ENCODE peak calls at places on chromosomes 16 and 17, in six cellular contexts. G is Caco-2; J is tibial nerve; P is fibroblast of lung; M is CD8-positive, alpha-beta T cell; O is thoracic aorta. C is an unnamed sample.

GRCh38 chr16:81401035-81401950 is 43.3 kb upstream of the CMIP start:
- DNase-seq in G (no peak), J (no peak), O (no peak), M (no peak), P (peak; percentile 11), C (peak; percentile 43)

GRCh38 chr16:51095890-51096626 is 55.0 kb downstream of the SALL1 start:
- DNase-seq in J (no peak), G (no peak), P (no peak), M (no peak), O (no peak), C (no peak)

GRCh38 chr16:2799852-2800226 is 1.6 kb downstream of the PRSS41 start:
- DNase-seq in P (no peak), J (no peak), G (peak; percentile 91), O (no peak), M (no peak), C (no peak)

GRCh38 chr17:48100160-48100559 is 1.1 kb downstream of the CBX1 start:
- DNase-seq in G (no peak), P (no peak), J (no peak), O (no peak), M (no peak), C (no peak)

GRCh38 chr17:75404739-75405364 is 626 bp downstream of the GRB2 start:
- DNase-seq in P (no peak), G (peak; percentile 56), O (no peak), M (peak; percentile 53), J (no peak), C (peak; percentile 53)

GRCh38 chr17:78425429-78425828 is 47.0 kb downstream of the PGS1 start:
- DNase-seq in O (no peak), J (no peak), G (no peak), P (no peak), M (no peak), C (no peak)

GRCh38 chr16:12305081-12305596 is 328.6 kb downstream of the SNX29 start:
- DNase-seq in G (no peak), M (no peak), P (no peak), J (no peak), O (no peak), C (no peak)

GRCh38 chr16:69662901-69663300 is 63.5 kb downstream of the NQO1 start:
- DNase-seq in M (no peak), P (no peak), G (no peak), J (no peak), O (no peak), C (no peak)

GRCh38 chr17:33874617-33875060 is 380.4 kb upstream of the CCL2 start:
- DNase-seq in J (no peak), G (no peak), P (no peak), M (no peak), O (no peak), C (peak; percentile 37)

GRCh38 chr16:25089346-25089745 is 22.2 kb upstream of the LCMT1 start:
- DNase-seq in J (no peak), O (no peak), M (no peak), G (peak; percentile 81), P (no peak), C (no peak)

GRCh38 chr16:3431779-3432219 is 11.5 kb downstream of the ZNF597 start:
- DNase-seq in M (peak; percentile 61), G (no peak), P (peak; percentile 52), O (no peak), J (no peak), C (peak; percentile 88)

GRCh38 chr16:1169285-1170075 is 16.6 kb downstream of the CACNA1H start:
- DNase-seq in O (no peak), J (no peak), M (no peak), P (no peak), G (no peak), C (no peak)

GRCh38 chr17:80890551-80890930 is 101.1 kb upstream of the CHMP6 start:
- DNase-seq in G (no peak), O (no peak), M (no peak), P (no peak), J (no peak), C (no peak)

GRCh38 chr16:31130899-31131298 is 4.6 kb downstream of the PRSS8 start:
- DNase-seq in P (no peak), G (peak; percentile 94), J (no peak), O (no peak), M (no peak), C (no peak)

GRCh38 chr17:47778184-47778635 is 43.4 kb downstream of the OSBPL7 start:
- DNase-seq in G (peak; percentile 33), P (no peak), M (no peak), O (no peak), J (no peak), C (no peak)

GRCh38 chr17:33680479-33680878 is 387.4 kb upstream of the ASIC2 start:
- DNase-seq in G (no peak), M (no peak), O (no peak), J (no peak), P (no peak), C (no peak)

GRCh38 chr16:66569827-66570405 is 3.7 kb downstream of the CMTM1 start:
- DNase-seq in G (no peak), J (no peak), O (no peak), M (no peak), P (peak; percentile 74), C (no peak)

GRCh38 chr17:6712854-6713129 is 377 bp downstream of the SLC13A5 start:
- DNase-seq in J (no peak), M (no peak), O (no peak), P (no peak), G (no peak), C (no peak)

GRCh38 chr17:57601328-57601727 is 143.8 kb downstream of the CCDC182 start:
- DNase-seq in G (peak; percentile 24), J (no peak), O (no peak), M (peak; percentile 37), P (no peak), C (no peak)

GRCh38 chr17:10034719-10035475 is 129.8 kb upstream of the RCVRN start:
- DNase-seq in M (no peak), G (no peak), P (no peak), O (no peak), J (no peak), C (no peak)

GRCh38 chr16:15536813-15537212 is 102.4 kb downstream of the BMERB1 start:
- DNase-seq in O (no peak), P (no peak), M (no peak), J (no peak), G (no peak), C (no peak)

GRCh38 chr17:71975331-71975801 is 145.5 kb upstream of the SOX9 start:
- DNase-seq in P (peak; percentile 73), G (no peak), M (no peak), O (peak; percentile 9), J (peak; percentile 45), C (no peak)

GRCh38 chr17:50945779-50946222 is 79.6 kb upstream of the TOB1 start:
- DNase-seq in O (no peak), P (no peak), J (no peak), M (no peak), G (no peak), C (no peak)
- H3K4me1 ChIP-seq in O (peaks cover 31% of the 10 kb centered on the region), P (peaks cover 22% of the 10 kb centered on the region), J (peaks cover 36% of the 10 kb centered on the region), M (peaks cover 41% of the 10 kb centered on the region), G (peaks cover 42% of the 10 kb centered on the region), C (peaks cover 50% of the 10 kb centered on the region)

DNA sequence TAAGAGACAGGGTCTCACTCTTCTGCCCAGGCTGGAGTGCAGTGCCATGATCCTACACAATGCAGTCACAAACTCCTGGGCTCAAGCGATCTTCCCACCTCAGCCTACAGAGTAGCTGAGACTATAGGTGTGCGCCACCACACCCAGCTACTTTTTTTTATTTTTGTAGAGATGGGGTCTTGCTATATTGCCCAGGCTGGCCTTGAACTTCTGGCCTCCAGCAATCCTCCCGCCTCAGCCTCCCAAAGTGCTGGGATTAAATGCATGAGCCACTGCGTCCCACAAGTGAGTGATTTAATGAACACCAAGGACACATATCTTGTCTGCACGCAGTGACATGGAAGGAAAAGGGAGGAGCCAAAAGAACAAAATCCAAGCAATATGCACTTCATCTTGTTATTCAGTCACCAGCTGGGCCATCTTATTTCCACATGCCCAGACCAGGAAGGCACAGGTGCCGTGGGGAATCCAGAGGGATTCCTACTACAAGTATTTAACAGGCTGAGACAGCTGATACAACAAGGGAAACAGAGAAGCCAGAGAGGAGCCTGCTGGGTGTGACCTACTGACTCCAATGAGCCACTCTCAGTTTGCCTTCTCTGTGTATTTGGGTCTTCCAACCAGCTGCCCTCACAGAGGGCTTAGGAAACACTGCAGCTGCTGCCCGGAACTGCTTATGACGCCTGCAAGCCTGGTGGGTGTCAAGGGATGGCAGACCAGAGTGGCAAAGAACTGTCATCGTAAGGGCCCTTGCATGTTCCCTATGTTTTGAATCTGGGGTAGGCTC is 17.0 kb downstream of the LSM12 start:
- DNase-seq in G (no peak), P (no peak), M (no peak), J (no peak), O (no peak), C (no peak)
- H3K36me3 ChIP-seq in G (peaks cover 4% of the 10 kb centered on the region), P (peaks cover 7% of the 10 kb centered on the region), M (peaks cover 29% of the 10 kb centered on the region), J (peaks cover 11% of the 10 kb centered on the region), O (peaks cover 40% of the 10 kb centered on the region), C (peaks cover 70% of the 10 kb centered on the region)

DNA sequence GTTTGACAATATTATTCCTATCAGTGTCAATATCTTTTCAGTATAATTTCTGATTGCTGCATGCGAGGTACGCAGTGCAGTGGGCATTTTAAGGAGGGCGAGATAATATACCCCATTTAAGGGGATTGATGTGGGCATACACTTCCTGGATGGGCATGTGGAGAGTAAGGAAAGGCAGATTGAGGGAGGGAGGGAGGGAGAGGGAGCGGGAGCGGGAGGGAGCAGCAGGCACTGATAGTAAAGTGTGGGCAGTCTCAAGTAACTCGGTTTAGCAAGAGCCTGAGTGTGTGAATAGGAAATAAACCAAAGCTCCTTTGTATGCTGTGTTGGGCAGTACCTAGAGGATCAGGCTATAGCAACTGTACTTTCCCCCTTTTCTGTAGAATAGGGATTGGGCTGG is 5.1 kb downstream of the BPTF start:
- DNase-seq in P (no peak), M (no peak), G (no peak), O (no peak), J (no peak), C (no peak)
- H3K4me1 ChIP-seq in P (peaks cover 16% of the 10 kb centered on the region), M (peaks cover 62% of the 10 kb centered on the region), G (no peaks in the 10 kb centered on the region), O (peaks cover 31% of the 10 kb centered on the region), J (peaks cover 41% of the 10 kb centered on the region), C (no peaks in the 10 kb centered on the region)

GRCh38 chr16:19609359-19609758 is 53.9 kb downstream of the VPS35L start:
- DNase-seq in P (no peak), J (no peak), O (no peak), G (no peak), M (no peak), C (no peak)
- H3K36me3 ChIP-seq in P (no peaks in the 10 kb centered on the region), J (no peaks in the 10 kb centered on the region), O (peaks cover 20% of the 10 kb centered on the region), G (no peaks in the 10 kb centered on the region), M (peaks cover 36% of the 10 kb centered on the region), C (no peaks in the 10 kb centered on the region)

DNA sequence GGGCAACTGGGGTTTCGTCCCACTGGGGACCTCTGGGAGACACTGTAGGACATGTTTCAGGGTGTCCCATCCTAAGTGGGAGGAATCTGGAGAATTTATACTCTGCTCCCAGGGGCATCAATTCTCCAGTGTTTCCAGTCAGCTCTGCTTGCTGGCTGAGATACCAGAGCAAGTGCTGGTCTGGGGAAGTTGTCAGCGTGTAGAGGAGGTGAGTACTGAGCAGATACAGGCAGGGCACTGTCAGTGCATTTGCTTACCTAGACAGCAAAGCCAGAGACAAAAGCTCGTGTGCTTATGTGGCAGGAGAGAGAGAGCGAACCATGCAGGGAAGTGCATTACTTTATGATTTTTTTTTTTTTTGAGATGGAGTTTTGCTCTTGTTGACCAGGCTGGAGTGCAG is 20.2 kb upstream of the TOX3 start:
- DNase-seq in M (no peak), J (no peak), P (no peak), G (no peak), O (no peak), C (no peak)
- H3K4me1 ChIP-seq in M (no peaks in the 10 kb centered on the region), J (no peaks in the 10 kb centered on the region), P (no peaks in the 10 kb centered on the region), G (peaks cover 31% of the 10 kb centered on the region), O (no peaks in the 10 kb centered on the region), C (peaks cover 4% of the 10 kb centered on the region)

C was measured in BE2C.